ENCODE peak calls at places on chromosomes 16 and 17, in ten cellular contexts. Z is lower lobe of right lung; K is ovary; O is effector CD8-positive, alpha-beta T cell; T is central memory CD4-positive, alpha-beta T cell; A is adrenal gland; E is tibial nerve; X is GM10248; W is upper lobe of right lung; Q is PC-3. L is an unnamed sample.

GRCh38 chr16:28210979-28211505 is 723 bp downstream of the XPO6 start:
- DNase-seq in Z (peak), K (peak), O (peak), T (peak), A (peak), E (peak), X (peak), W (peak), Q (peak), L (peak)

GRCh38 chr16:11329080-11329491 is 16.2 kb upstream of the RMI2 start:
- DNase-seq in Z (no peak), K (no peak), O (no peak), T (no peak), A (no peak), E (no peak), X (peak), W (no peak), Q (peak), L (peak)

GRCh38 chr17:77720946-77721822 is 237.3 kb upstream of the TNRC6C start:
- DNase-seq in Z (no peak), K (no peak), O (no peak), T (no peak), A (peak), E (no peak), X (no peak), W (no peak), Q (no peak), L (no peak)

GRCh38 chr17:81416612-81417011 is 21.4 kb downstream of the BAHCC1 start:
- DNase-seq in Z (no peak), K (no peak), O (no peak), T (no peak), A (no peak), E (no peak), X (no peak), W (no peak), Q (no peak), L (no peak)

GRCh38 chr17:81130385-81131288 is 34.7 kb upstream of the PVALEF start:
- DNase-seq in Z (peak), K (no peak), O (no peak), T (no peak), A (no peak), E (no peak), X (no peak), W (peak), Q (no peak), L (no peak)

GRCh38 chr16:79885320-79885719 is 284.8 kb upstream of the MAF start:
- DNase-seq in Z (no peak), K (no peak), O (no peak), T (no peak), A (no peak), E (no peak), X (no peak), W (no peak), Q (no peak), L (no peak)

GRCh38 chr16:31052131-31052530 is 18.8 kb downstream of the STX4 start:
- DNase-seq in Z (no peak), K (no peak), O (no peak), T (no peak), A (no peak), E (peak), X (no peak), W (no peak), Q (peak), L (no peak)

GRCh38 chr17:4142107-4142900 is 526 bp downstream of the ZZEF1 start:
- DNase-seq in Z (peak), K (no peak), O (peak), T (no peak), A (peak), E (no peak), X (peak), W (peak), Q (no peak), L (peak)

GRCh38 chr17:44438634-44439033 is 49.2 kb upstream of the ITGA2B start:
- DNase-seq in Z (no peak), K (no peak), O (no peak), T (no peak), A (no peak), E (no peak), X (no peak), W (no peak), Q (no peak), L (peak)

GRCh38 chr17:34517406-34517805 is 62.0 kb upstream of the TMEM132E start:
- DNase-seq in Z (no peak), K (no peak), O (no peak), T (no peak), A (no peak), E (no peak), X (no peak), W (no peak), Q (no peak), L (no peak)

GRCh38 chr17:79050591-79050990 is 24.0 kb upstream of the ENGASE start:
- DNase-seq in Z (no peak), K (no peak), O (no peak), T (no peak), A (no peak), E (no peak), X (no peak), W (peak), Q (no peak), L (no peak)

GRCh38 chr17:48745381-48746275 is 17.1 kb upstream of the HOXB13 start:
- DNase-seq in Z (no peak), K (no peak), O (no peak), T (no peak), A (no peak), E (no peak), X (no peak), W (no peak), Q (peak), L (no peak)

GRCh38 chr17:31610301-31610910 is 218.9 kb downstream of the RAB11FIP4 start:
- DNase-seq in Z (no peak), K (no peak), O (no peak), T (no peak), A (no peak), E (no peak), X (no peak), W (no peak), Q (no peak), L (no peak)

GRCh38 chr16:57830890-57831484 is 28.7 kb upstream of the KIFC3 start:
- DNase-seq in Z (no peak), K (no peak), O (no peak), T (no peak), A (no peak), E (no peak), X (no peak), W (no peak), Q (no peak), L (no peak)

GRCh38 chr16:19683453-19684236 is 34.4 kb downstream of the KNOP1 start:
- DNase-seq in Z (no peak), K (no peak), O (no peak), T (no peak), A (no peak), E (no peak), X (no peak), W (peak), Q (no peak), L (no peak)

GRCh38 chr16:58513874-58514273 is 1.4 kb upstream of the SETD6 start:
- DNase-seq in Z (no peak), K (no peak), O (no peak), T (no peak), A (no peak), E (no peak), X (no peak), W (no peak), Q (no peak), L (no peak)

GRCh38 chr17:13273744-13274295 is 256.0 kb upstream of the ELAC2 start:
- DNase-seq in Z (no peak), K (no peak), O (no peak), T (no peak), A (no peak), E (no peak), X (no peak), W (no peak), Q (peak), L (no peak)

GRCh38 chr16:49183911-49184310 is 97.7 kb downstream of the CBLN1 start:
- DNase-seq in Z (no peak), K (no peak), O (no peak), T (no peak), A (no peak), E (no peak), X (peak), W (no peak), Q (peak), L (peak)

GRCh38 chr16:89052191-89052787 is 41.4 kb upstream of the ACSF3 start:
- DNase-seq in Z (peak), K (no peak), O (no peak), T (no peak), A (no peak), E (no peak), X (no peak), W (no peak), Q (peak), L (no peak)

GRCh38 chr16:19980866-19981265 is 92.8 kb downstream of the GPR139 start:
- DNase-seq in Z (no peak), K (no peak), O (no peak), T (no peak), A (no peak), E (no peak), X (no peak), W (no peak), Q (peak), L (peak)

GRCh38 chr17:64679710-64680216 is 17.7 kb upstream of the SMURF2 start:
- DNase-seq in Z (no peak), K (no peak), O (no peak), T (no peak), A (no peak), E (no peak), X (no peak), W (no peak), Q (peak), L (no peak)

L was measured in GM12865.